ENCODE peak calls at places on chromosomes 13 and 19, in six cellular contexts. P, J, N, V, X and H are unnamed samples.

GRCh38 chr13:84137292-84137691 is 255.0 kb upstream of the SLITRK1 start:
- DNase-seq in P (no peak), J (no peak), N (no peak), V (no peak), X (no peak), H (no peak)

GRCh38 chr13:108961542-108962125 is 332.2 kb downstream of the MYO16 start:
- DNase-seq in P (peak; percentile 74), J (no peak), N (no peak), V (peak; percentile 19), X (no peak), H (no peak)

GRCh38 chr13:112064222-112064621 is 2.7 kb upstream of the SOX1 start:
- DNase-seq in P (no peak), J (no peak), N (no peak), V (no peak), X (no peak), H (no peak)

GRCh38 chr19:19155495-19156219 is 14.4 kb downstream of the MEF2B start:
- DNase-seq in P (no peak), J (no peak), N (no peak), V (no peak), X (no peak), H (no peak)

GRCh38 chr13:52428295-52428694 is 22.1 kb downstream of the VPS36 start:
- DNase-seq in P (no peak), J (no peak), N (peak; percentile 30), V (no peak), X (no peak), H (no peak)

GRCh38 chr13:38979891-38980627 is 10.6 kb downstream of the STOML3 start:
- DNase-seq in P (peak; percentile 44), J (no peak), N (peak; percentile 61), V (no peak), X (peak; percentile 8), H (peak; percentile 58)

GRCh38 chr13:60696602-60697001 is 299.6 kb downstream of the TDRD3 start:
- DNase-seq in P (no peak), J (no peak), N (no peak), V (no peak), X (no peak), H (no peak)

GRCh38 chr13:51848674-51849073 is 3.7 kb upstream of the TMEM272 start:
- DNase-seq in P (peak; percentile 67), J (no peak), N (no peak), V (no peak), X (no peak), H (no peak)

GRCh38 chr13:44136693-44137268 is 236.8 kb upstream of the SERP2 start:
- DNase-seq in P (no peak), J (no peak), N (no peak), V (no peak), X (no peak), H (no peak)

GRCh38 chr19:10553943-10554381 is 10.3 kb downstream of the ATG4D start:
- DNase-seq in P (no peak), J (no peak), N (no peak), V (peak; percentile 76), X (no peak), H (no peak)

GRCh38 chr13:80716610-80717081 is 375.7 kb upstream of the SPRY2 start:
- DNase-seq in P (peak; percentile 95), J (no peak), N (peak; percentile 30), V (no peak), X (peak; percentile 9), H (no peak)

GRCh38 chr13:66915596-66916185 is 314.4 kb downstream of the PCDH9 start:
- DNase-seq in P (no peak), J (no peak), N (no peak), V (no peak), X (no peak), H (no peak)

GRCh38 chr19:34256835-34257558 is 2.6 kb downstream of the GARRE1 start:
- DNase-seq in P (no peak), J (no peak), N (no peak), V (no peak), X (no peak), H (no peak)

GRCh38 chr13:91368676-91369425 is 21.4 kb downstream of the MIR17HG start:
- DNase-seq in P (no peak), J (no peak), N (no peak), V (no peak), X (no peak), H (no peak)

GRCh38 chr19:6473652-6474051 is 7.9 kb downstream of the DENND1C start:
- DNase-seq in P (no peak), J (no peak), N (no peak), V (no peak), X (no peak), H (no peak)

GRCh38 chr13:85806553-85807175 is 7.4 kb upstream of the SLITRK6 start:
- DNase-seq in P (peak; percentile 85), J (no peak), N (no peak), V (peak; percentile 2), X (no peak), H (no peak)

GRCh38 chr13:26442541-26442940 is 114.9 kb upstream of the WASF3 start:
- DNase-seq in P (no peak), J (no peak), N (no peak), V (no peak), X (no peak), H (no peak)

DNA sequence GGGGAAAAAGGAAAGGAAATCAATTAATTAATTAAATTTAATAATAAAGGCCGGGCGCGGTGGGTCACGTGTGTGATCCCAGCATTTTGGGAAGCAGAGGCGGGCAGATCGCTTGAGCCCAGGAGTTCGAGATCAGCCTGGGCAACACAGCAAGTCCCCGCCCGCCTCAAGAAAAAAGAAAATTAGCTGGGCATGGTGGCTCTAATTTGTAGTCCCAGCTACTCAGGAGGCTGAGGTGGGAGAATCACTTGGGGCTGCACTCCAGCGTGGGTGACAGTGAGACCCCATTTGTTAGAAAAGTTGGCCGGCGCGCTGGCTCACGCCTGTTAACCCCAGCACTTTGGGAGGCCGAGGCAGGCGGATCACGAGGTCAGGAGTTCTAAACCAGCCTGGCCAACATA is 733 bp upstream of the CD320 start:
- DNase-seq in P (no peak), J (no peak), N (peak; percentile 5), V (no peak), X (peak; percentile 2), H (peak; percentile 5)
- H3K4me1 ChIP-seq in P (peaks cover 9% of the 10 kb centered on the region), J (peaks cover 4% of the 10 kb centered on the region), N (peaks cover 56% of the 10 kb centered on the region), V (peaks cover 23% of the 10 kb centered on the region), X (peaks cover 22% of the 10 kb centered on the region), H (peaks cover 30% of the 10 kb centered on the region)

DNA sequence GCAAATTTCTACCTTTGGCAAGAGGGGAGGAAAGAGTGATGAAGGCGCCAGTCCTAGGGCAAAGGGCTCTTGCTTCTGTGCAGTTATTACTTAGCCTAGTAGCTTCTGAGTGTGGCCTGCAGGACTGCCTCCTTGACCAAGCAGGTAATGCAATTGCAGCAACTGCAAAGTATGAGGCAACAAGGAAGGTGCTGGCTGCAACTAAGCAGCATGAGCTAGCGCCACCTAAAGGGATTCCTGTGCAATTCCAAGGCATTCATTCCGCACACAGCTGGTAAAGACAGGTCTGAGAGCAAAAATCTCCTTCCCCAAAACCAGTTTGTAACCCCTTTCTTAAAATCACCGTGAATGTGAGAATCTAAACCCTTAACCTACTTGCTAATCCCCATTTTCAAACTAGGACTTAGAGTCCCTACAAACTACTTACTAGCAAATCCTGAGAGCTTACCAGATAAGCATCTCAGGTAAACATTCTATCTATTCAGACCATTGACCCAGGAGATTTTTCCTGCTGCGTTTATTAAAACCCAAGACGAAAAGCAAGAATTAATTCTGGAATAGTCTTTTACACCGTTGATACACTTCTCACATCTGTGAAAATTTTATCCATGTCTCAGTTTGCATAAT is 62.9 kb downstream of the DCT start:
- DNase-seq in P (peak; percentile 30), J (no peak), N (no peak), V (no peak), X (no peak), H (no peak)
- TF ChIP-seq CTCF in P (no peak), J (no peak), N (no peak), V (peak; percentile 53), X (peak; percentile 16), H (no peak)

GRCh38 chr19:55940306-55940705 is 7.3 kb upstream of the NLRP8 start:
- DNase-seq in P (no peak), J (no peak), N (no peak), V (no peak), X (no peak), H (no peak)
- H3K4me3 ChIP-seq in P (no peak overlapping the region), J (no peak overlapping the region), N (no peak overlapping the region), V (no peak overlapping the region), X (no peak overlapping the region), H (no peak overlapping the region)

GRCh38 chr19:15418588-15419412 is at the start of gene AKAP8L:
- DNase-seq in P (peak; percentile 100), J (peak; percentile 99), N (peak; percentile 100), V (peak; percentile 98), X (peak; percentile 100), H (peak; percentile 99)

GRCh38 chr19:15418112-15418587 is 638 bp downstream of the AKAP8L start:
- DNase-seq in P (peak; percentile 36), J (no peak), N (peak; percentile 37), V (no peak), X (peak; percentile 37), H (no peak)

GRCh38 chr19:15417699-15418098 is 1.1 kb downstream of the AKAP8L start:
- DNase-seq in P (no peak), J (no peak), N (no peak), V (no peak), X (peak; percentile 45), H (peak; percentile 62)

DNA sequence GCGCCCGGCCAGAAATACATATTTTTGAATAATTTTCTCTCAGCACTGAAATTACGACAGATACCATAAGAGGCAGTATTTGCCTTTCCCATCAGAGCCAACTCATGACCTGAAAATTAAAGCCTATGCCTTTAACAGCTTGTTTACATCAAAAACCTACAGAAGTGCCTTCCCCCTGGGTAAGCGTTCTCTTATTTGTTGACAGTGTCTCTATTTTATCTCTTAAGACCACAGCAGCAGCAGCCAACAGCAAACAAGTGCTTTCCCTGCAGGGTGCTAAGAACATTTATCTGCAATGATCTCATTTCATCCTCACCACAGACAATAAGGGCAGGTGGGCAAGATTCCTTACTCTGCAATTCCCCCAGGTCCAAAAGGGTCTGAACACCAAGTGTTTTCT is 6.0 kb downstream of the AKAP8L start:
- DNase-seq in P (peak; percentile 34), J (no peak), N (no peak), V (no peak), X (no peak), H (no peak)
- H3K4me1 ChIP-seq in P (peaks cover 12% of the 10 kb centered on the region), J (peaks cover 13% of the 10 kb centered on the region), N (peaks cover 90% of the 10 kb centered on the region), V (peaks cover 6% of the 10 kb centered on the region), X (peaks cover 82% of the 10 kb centered on the region), H (peaks cover 85% of the 10 kb centered on the region)